ENCODE peak calls at places on chromosomes 2 and 18, in four cellular contexts. V is EL, N is A172, H is GM12878. T is an unnamed sample.

GRCh38 chr2:39530423-39530866 is 93.4 kb upstream of the MAP4K3 start:
- DNase-seq in N (peak), V (peak), H (no peak), T (peak)

GRCh38 chr2:242004223-242004901 is 134.8 kb downstream of the RTP5 start:
- DNase-seq in V (no peak), N (no peak), H (no peak), T (no peak)

GRCh38 chr2:112001136-112001764 is 53.8 kb upstream of the TMEM87B start:
- DNase-seq in N (peak), H (peak), V (no peak), T (no peak)

GRCh38 chr2:136874258-136874657 is 108.9 kb downstream of the THSD7B start:
- DNase-seq in V (peak), H (no peak), N (peak), T (no peak)

GRCh38 chr2:113157108-113157896 is 16.5 kb upstream of the PSD4 start:
- DNase-seq in N (no peak), H (no peak), V (peak), T (no peak)

GRCh38 chr18:23332356-23332755 is 120.7 kb upstream of the RIOK3 start:
- DNase-seq in V (no peak), H (no peak), N (no peak), T (no peak)

GRCh38 chr2:231425811-231426703 is 30.5 kb downstream of the B3GNT7 start:
- DNase-seq in V (no peak), N (peak), H (no peak), T (no peak)

GRCh38 chr2:158928965-158929364 is 39.5 kb upstream of the TANC1 start:
- DNase-seq in N (no peak), H (no peak), V (no peak), T (no peak)

GRCh38 chr18:24928479-24928878 is 423.5 kb downstream of the ZNF521 start:
- DNase-seq in H (no peak), V (no peak), N (no peak), T (no peak)